ENCODE peak calls at places on chromosomes 1 and 21, in six cellular contexts. V is hepatocyte, G is lower lobe of right lung, A is heart right ventricle, Q is stomach, K is pancreas. X is an unnamed sample.
A peak's percentile ranks its signal among the peaks of the same experiment; 100 is the strongest.

GRCh38 chr21:41927727-41928409 is 25.9 kb downstream of the C2CD2 start:
- DNase-seq in V (no peak), G (no peak), A (no peak), Q (no peak), K (no peak), X (no peak)

GRCh38 chr1:156646738-156647211 is 4.9 kb downstream of the BCAN start:
- DNase-seq in V (no peak), G (no peak), A (no peak), Q (no peak), K (no peak), X (no peak)

GRCh38 chr1:60277269-60277668 is 203.7 kb upstream of the C1orf87 start:
- DNase-seq in V (no peak), G (no peak), A (no peak), Q (no peak), K (no peak), X (no peak)

GRCh38 chr1:46547481-46548383 is 3.7 kb downstream of the KNCN start:
- DNase-seq in V (peak; percentile 54), G (no peak), A (no peak), Q (no peak), K (no peak), X (no peak)

GRCh38 chr1:156420209-156421061 is 51.4 kb downstream of the RHBG start:
- DNase-seq in V (no peak), G (no peak), A (no peak), Q (no peak), K (no peak), X (peak; percentile 45)

GRCh38 chr1:240341365-240342250 is 249.9 kb downstream of the FMN2 start:
- DNase-seq in V (no peak), G (no peak), A (no peak), Q (no peak), K (no peak), X (no peak)

GRCh38 chr1:146012703-146013565 is 8.6 kb downstream of the HJV start:
- DNase-seq in V (peak; percentile 77), G (no peak), A (peak; percentile 60), Q (peak; percentile 39), K (peak; percentile 54), X (no peak)

GRCh38 chr21:42062543-42063022 is 8.5 kb upstream of the UMODL1 start:
- DNase-seq in V (no peak), G (peak; percentile 86), A (no peak), Q (peak; percentile 56), K (no peak), X (no peak)

DNA sequence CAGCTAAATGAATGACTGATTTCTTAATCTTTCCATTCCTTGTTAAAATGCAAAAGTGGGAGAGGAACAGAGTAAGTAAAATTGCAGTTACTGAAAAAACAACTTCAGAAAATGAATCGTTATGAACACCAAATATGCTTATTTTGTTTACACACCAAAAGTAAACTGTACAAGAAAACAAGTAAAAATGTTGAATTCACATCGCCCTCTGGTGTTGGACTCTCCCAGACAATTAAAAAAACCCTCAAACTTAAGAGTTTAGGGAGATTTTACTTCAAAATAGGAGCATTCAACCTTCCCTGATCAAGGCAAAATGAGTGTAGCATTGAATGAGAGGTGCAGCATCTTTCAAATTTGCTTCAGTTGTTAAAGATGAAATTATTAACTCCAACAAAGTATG is 19.4 kb upstream of the ESRRG start:
- DNase-seq in V (no peak), G (no peak), A (no peak), Q (no peak), K (no peak), X (no peak)
- TF ChIP-seq CTCF in V (peak; percentile 64), G (no peak), A (peak; percentile 33), Q (peak; percentile 26), K (no peak), X (no peak)

GRCh38 chr1:202015677-202015952 is 5.2 kb downstream of the ELF3 start:
- DNase-seq in V (no peak), G (no peak), A (no peak), Q (no peak), K (no peak), X (no peak)

GRCh38 chr1:202014915-202015676 is 4.7 kb downstream of the ELF3 start:
- DNase-seq in V (no peak), G (no peak), A (no peak), Q (peak; percentile 55), K (peak; percentile 45), X (no peak)

GRCh38 chr1:202017385-202018225 is 7.2 kb downstream of the ELF3 start:
- DNase-seq in V (peak; percentile 89), G (peak; percentile 74), A (no peak), Q (peak; percentile 83), K (peak; percentile 56), X (no peak)

GRCh38 chr1:202016717-202017384 is 6.5 kb downstream of the ELF3 start:
- DNase-seq in V (no peak), G (no peak), A (no peak), Q (no peak), K (no peak), X (no peak)

DNA sequence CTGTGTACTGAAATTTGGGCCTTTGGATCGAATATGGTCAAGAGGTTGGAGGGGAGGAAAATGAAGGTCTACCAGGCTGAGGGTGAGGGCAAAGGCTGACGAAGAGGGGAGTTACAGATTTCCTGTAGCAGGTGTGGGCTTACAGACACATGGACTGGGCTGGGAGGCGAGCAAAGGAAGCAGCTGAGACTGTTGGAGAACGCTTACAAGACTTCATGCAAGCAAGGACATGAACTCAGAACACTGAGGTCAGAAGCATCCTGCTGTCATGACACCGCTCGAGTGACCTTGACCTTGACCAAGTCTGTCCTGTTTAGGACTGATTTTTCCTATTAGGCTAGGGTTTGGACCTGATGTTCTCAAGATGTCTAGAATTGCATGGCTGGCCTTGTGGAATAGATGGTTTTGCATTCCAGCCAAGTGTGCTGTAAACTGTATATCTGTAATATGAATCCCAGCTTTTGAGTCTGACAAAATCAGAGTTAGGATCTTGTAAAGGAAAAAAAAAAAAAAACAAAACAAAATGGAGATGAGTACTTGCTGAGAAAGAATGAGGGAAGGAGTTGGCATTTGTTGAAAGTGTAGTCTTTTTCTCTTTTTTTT is 5.7 kb downstream of the ELF3 start:
- DNase-seq in V (no peak), G (no peak), A (no peak), Q (peak; percentile 30), K (no peak), X (no peak)
- H3K4me1 ChIP-seq in V (peaks cover 55% of the 10 kb centered on the region), G (peaks cover 8% of the 10 kb centered on the region), A (no peaks in the 10 kb centered on the region), Q (peaks cover 29% of the 10 kb centered on the region), K (peaks cover 30% of the 10 kb centered on the region), X (peaks cover 48% of the 10 kb centered on the region)

DNA sequence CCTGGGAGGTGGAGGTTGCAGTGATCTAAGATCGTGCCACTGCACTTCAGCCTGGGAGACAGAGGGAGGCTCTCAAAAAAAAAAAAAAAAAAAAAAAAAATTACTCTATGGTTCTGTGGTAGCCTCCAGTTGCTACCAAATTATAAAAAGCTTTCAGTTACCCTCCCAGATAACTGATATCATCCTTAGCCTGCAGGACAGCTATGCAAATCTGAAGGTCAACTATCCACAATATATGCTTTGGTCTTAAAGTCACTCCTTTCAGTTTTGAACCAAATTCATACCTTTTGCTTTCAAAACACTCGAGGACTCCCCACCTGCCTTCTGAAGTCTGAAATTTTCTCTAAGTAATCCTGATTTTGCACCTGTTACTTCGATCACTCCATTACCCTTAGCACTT is 3.1 kb downstream of the MIXL1 start:
- DNase-seq in V (no peak), G (no peak), A (no peak), Q (no peak), K (no peak), X (no peak)
- H3K27ac ChIP-seq in V (no peak overlapping the region), G (no peak overlapping the region), A (no peak overlapping the region), Q (no peak overlapping the region), K (no peak overlapping the region), X (no peak overlapping the region)

GRCh38 chr1:247857986-247858356 is 984 bp downstream of the TRIM58 start:
- DNase-seq in V (no peak), G (no peak), A (no peak), Q (no peak), K (no peak), X (no peak)
- TF ChIP-seq CTCF in V (no peak), G (no peak), A (no peak), Q (no peak), K (no peak), X (no peak)

GRCh38 chr1:16351449-16351993 is 759 bp downstream of the FBXO42 start:
- DNase-seq in V (peak; percentile 31), G (no peak), A (no peak), Q (no peak), K (no peak), X (no peak)
- H3K4me1 ChIP-seq in V (peaks cover 24% of the 10 kb centered on the region), G (peaks cover 33% of the 10 kb centered on the region), A (peaks cover 30% of the 10 kb centered on the region), Q (peaks cover 47% of the 10 kb centered on the region), K (peaks cover 4% of the 10 kb centered on the region), X (peaks cover 15% of the 10 kb centered on the region)

DNA sequence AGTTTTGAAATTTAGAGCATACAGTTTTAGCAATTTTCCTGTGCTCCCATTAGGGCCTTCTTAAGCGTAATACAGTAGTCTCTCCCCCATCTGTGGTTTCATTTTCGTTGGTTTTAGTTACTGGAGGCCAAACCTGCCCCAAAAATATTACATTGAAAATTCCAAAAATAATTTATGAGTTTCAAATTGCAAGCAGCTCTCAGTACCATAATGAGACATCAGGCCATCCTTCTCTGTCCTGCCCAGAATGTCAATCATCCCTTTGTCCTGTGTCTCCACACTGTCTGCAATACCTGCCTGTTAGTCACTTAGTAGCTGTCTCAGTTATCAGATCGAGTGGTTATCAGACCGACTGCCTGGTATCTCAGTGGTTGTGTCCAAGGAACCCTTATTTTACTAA is 45.4 kb downstream of the ADSS2 start:
- DNase-seq in V (no peak), G (no peak), A (no peak), Q (no peak), K (no peak), X (no peak)
- H3K27ac ChIP-seq in V (no peak overlapping the region), G (no peak overlapping the region), A (no peak overlapping the region), Q (no peak overlapping the region), K (no peak overlapping the region), X (no peak overlapping the region)

DNA sequence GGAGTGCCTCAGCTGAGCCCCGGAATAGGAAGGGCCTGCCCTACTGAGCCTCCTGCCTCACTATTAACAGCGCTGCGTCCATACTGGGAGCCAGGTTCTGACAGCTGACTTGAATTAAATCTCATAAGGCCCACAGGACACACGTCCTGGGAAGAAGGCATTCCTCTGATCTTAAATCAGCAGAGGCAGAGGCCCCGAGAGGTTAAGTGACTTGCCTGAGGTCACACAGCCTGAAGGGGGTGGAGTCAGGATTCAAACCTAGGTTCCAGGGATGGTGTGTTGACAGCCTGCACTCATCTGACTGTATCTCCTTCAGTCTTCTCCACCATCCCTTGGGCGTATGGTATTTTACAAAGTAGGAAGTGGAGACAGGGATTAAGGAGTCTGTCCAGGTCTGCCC is 79.8 kb downstream of the AJAP1 start:
- DNase-seq in V (no peak), G (no peak), A (no peak), Q (no peak), K (no peak), X (no peak)
- TF ChIP-seq CTCF in V (no peak), G (no peak), A (no peak), Q (no peak), K (no peak), X (no peak)

GRCh38 chr1:155012760-155013602 is 10.4 kb downstream of the ZBTB7B start:
- DNase-seq in V (no peak), G (no peak), A (no peak), Q (no peak), K (no peak), X (no peak)
- H3K4me1 ChIP-seq in V (peaks cover 37% of the 10 kb centered on the region), G (peaks cover 89% of the 10 kb centered on the region), A (peaks cover 30% of the 10 kb centered on the region), Q (peaks cover 97% of the 10 kb centered on the region), K (peaks cover 10% of the 10 kb centered on the region), X (peaks cover 33% of the 10 kb centered on the region)

DNA sequence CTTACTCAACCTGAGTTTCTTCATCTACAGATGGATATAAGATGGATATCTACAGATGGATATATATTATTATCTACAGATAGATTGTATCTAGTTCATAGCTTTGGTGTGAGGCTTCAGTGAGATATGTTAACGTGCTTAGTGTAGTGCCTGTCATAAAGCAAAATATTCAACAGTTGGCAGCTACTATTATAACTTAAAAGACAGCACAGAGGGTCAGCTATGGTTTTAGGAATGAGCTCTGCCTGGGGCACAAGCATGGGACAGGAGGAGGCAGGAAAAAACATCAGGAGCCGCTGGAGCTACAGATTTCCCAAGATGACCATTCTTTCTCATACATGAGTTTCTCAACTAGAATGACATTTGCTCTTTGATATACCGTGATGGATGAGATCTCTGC is 1.3 kb upstream of the CYB5R1 start:
- DNase-seq in V (no peak), G (no peak), A (no peak), Q (no peak), K (no peak), X (no peak)
- H3K27ac ChIP-seq in V (no peak overlapping the region), G (peak overlapping the region; percentile 85), A (peak overlapping the region; percentile 96), Q (peak overlapping the region; percentile 93), K (peak overlapping the region; percentile 79), X (no peak overlapping the region)

X was measured in RWPE2.